ENCODE peak calls at places on chromosomes 6 and 20, in four cellular contexts. One of them, this sample, is unnamed.

GRCh38 chr6:24775520-24776058 is 852 bp downstream of the GMNN start:
- DNase-seq in psoas muscle: no peak
- DNase-seq in OCI-LY7: peak; percentile 37
- DNase-seq in heart right ventricle: no peak
- DNase-seq in this sample: no peak

GRCh38 chr20:34437330-34437986 is 74.4 kb downstream of the ITCH start:
- DNase-seq in OCI-LY7: no peak
- DNase-seq in psoas muscle: no peak
- DNase-seq in heart right ventricle: no peak
- DNase-seq in this sample: no peak

GRCh38 chr6:18153311-18153703 is 1.6 kb downstream of the TPMT start:
- DNase-seq in heart right ventricle: no peak
- DNase-seq in OCI-LY7: no peak
- DNase-seq in psoas muscle: no peak
- DNase-seq in this sample: no peak

GRCh38 chr6:33215761-33216649 is 7.7 kb downstream of the RING1 start:
- DNase-seq in heart right ventricle: no peak
- DNase-seq in psoas muscle: no peak
- DNase-seq in OCI-LY7: no peak
- DNase-seq in this sample: no peak

GRCh38 chr6:106787327-106788196 is 158.2 kb downstream of the QRSL1 start:
- DNase-seq in OCI-LY7: no peak
- DNase-seq in psoas muscle: no peak
- DNase-seq in heart right ventricle: no peak
- DNase-seq in this sample: no peak

GRCh38 chr6:152305672-152306071 is 331.5 kb downstream of the SYNE1 start:
- DNase-seq in heart right ventricle: no peak
- DNase-seq in OCI-LY7: no peak
- DNase-seq in psoas muscle: no peak
- DNase-seq in this sample: no peak

GRCh38 chr6:41720783-41721182 is 14.6 kb downstream of the TFEB start:
- DNase-seq in OCI-LY7: no peak
- DNase-seq in psoas muscle: no peak
- DNase-seq in heart right ventricle: no peak
- DNase-seq in this sample: peak; percentile 23

GRCh38 chr20:8790442-8791074 is 278.3 kb upstream of the PLCB4 start:
- DNase-seq in OCI-LY7: peak; percentile 41
- DNase-seq in heart right ventricle: no peak
- DNase-seq in psoas muscle: no peak
- DNase-seq in this sample: no peak

GRCh38 chr6:31541059-31541657 is 645 bp downstream of the DDX39B start:
- DNase-seq in heart right ventricle: no peak
- DNase-seq in psoas muscle: no peak
- DNase-seq in OCI-LY7: peak; percentile 83
- DNase-seq in this sample: no peak

GRCh38 chr6:6494677-6495076 is 93.8 kb upstream of the LY86 start:
- DNase-seq in OCI-LY7: peak; percentile 85
- DNase-seq in psoas muscle: peak; percentile 28
- DNase-seq in heart right ventricle: peak; percentile 56
- DNase-seq in this sample: peak; percentile 73

GRCh38 chr6:158737082-158737709 is 82.0 kb downstream of the EZR start:
- DNase-seq in OCI-LY7: no peak
- DNase-seq in psoas muscle: no peak
- DNase-seq in heart right ventricle: no peak
- DNase-seq in this sample: no peak

DNA sequence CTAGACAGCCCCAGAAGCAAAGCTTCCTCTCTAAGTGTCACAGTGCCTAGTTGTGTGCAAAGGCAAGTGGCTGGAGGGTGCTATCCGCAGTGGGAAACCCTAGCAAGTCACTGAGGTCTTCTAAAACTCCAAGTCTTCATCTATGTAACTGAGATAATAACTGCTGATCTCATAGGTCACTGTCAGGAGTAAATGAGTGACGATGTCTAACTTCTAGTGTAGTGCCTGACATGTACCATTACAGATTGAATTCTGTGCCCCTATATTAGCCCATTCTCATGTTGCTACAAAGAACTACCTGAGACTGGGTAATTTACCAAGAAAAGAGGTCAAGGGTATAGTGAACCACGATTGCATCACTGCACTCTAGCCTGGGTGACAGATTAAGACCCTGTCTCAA is 253.5 kb upstream of the JARID2 start:
- DNase-seq in OCI-LY7: no peak
- DNase-seq in psoas muscle: no peak
- DNase-seq in heart right ventricle: no peak
- DNase-seq in this sample: no peak
- H3K27ac ChIP-seq in OCI-LY7: no peak overlapping the region
- H3K27ac ChIP-seq in psoas muscle: no peak overlapping the region
- H3K27ac ChIP-seq in heart right ventricle: no peak overlapping the region
- H3K27ac ChIP-seq in this sample: no peak overlapping the region

DNA sequence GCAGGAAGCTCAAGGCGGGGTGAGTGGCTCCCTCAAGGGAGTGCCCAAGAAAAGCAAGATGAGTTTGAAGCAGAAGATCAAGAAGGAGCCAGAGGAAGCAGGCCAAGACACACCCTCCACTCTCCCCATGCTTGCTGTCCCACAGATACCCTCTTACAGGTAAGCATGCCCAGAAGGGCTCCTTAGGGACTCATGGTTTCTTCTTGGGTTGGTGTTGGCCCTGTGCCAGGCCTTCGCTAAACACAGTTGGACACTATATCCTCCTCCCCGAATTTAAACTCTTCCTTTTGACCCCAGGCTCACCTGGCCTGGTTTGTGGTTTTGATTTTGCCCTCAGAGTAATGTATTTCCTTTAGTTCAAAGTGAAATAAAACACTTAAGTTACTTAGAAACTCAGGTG is 5.1 kb downstream of the BRPF3 start:
- DNase-seq in OCI-LY7: peak; percentile 16
- DNase-seq in psoas muscle: no peak
- DNase-seq in heart right ventricle: no peak
- DNase-seq in this sample: no peak
- H3K4me3 ChIP-seq in OCI-LY7: no peak overlapping the region
- H3K4me3 ChIP-seq in psoas muscle: no peak overlapping the region
- H3K4me3 ChIP-seq in heart right ventricle: no peak overlapping the region
- H3K4me3 ChIP-seq in this sample: no peak overlapping the region

GRCh38 chr20:57709823-57710799 is at the start of gene PMEPA1:
- DNase-seq in OCI-LY7: peak; percentile 89
- DNase-seq in heart right ventricle: peak; percentile 95
- DNase-seq in psoas muscle: peak; percentile 96
- DNase-seq in this sample: peak; percentile 95
- H3K4me1 ChIP-seq in OCI-LY7: peaks cover 48% of the 10 kb centered on the region
- H3K4me1 ChIP-seq in heart right ventricle: peaks cover 43% of the 10 kb centered on the region
- H3K4me1 ChIP-seq in psoas muscle: peaks cover 62% of the 10 kb centered on the region
- H3K4me1 ChIP-seq in this sample: peaks cover 47% of the 10 kb centered on the region

DNA sequence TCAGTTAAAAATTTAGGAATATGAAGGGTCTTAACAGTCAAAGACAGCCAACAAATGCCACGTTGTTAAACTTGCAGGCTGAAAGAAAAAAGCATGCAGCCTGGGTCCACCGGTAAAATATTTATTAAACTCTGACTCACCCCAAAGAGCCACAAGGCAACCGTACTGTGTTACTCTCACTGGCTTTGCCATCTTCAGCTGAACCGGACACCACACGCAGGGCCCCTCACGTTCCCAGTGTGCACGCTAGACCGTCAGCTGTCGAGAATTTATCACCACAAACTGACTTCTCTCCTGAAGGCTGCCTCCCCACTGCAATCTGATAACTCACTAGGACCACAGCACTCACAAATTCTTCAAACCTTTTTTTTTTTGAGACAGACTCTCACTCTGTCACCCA is 30.7 kb downstream of the HUS1B start:
- DNase-seq in heart right ventricle: no peak
- DNase-seq in OCI-LY7: no peak
- DNase-seq in psoas muscle: peak; percentile 15
- DNase-seq in this sample: no peak
- H3K27ac ChIP-seq in heart right ventricle: no peak overlapping the region
- H3K27ac ChIP-seq in OCI-LY7: no peak overlapping the region
- H3K27ac ChIP-seq in psoas muscle: no peak overlapping the region
- H3K27ac ChIP-seq in this sample: no peak overlapping the region

DNA sequence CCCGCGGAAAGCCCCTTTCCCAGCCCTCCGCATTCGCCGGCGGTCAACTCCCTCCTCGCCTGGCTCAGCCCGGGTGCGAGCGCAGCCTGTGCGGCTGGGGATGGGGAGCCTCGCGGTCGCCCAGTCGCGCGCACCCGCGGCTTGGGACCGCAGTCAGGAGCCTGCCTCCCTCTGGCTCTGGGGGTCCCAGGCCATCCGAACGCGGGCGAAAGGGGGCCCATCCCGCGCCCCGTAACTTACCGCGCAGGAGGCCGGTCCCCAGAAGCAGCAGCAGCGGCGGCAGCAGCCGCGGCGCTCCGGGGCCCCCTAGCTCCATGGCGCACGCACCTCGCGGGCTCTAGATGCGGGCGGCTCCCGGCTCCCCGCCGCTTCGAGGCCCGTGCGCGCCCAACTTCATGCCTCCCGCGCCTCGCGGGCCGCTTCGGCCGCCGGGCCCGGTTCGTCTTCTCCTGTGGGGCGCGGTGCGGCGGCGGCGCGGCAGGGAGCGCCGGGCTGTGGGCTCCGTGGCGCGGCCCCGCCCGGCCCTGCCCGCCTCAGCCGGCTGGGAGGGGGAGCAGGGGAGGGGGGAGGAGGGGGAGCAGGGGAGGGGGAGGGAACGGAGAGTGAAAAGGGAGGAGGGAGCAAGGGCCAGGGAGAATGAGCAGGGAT is at the start of gene CHRNA4:
- DNase-seq in psoas muscle: no peak
- DNase-seq in OCI-LY7: no peak
- DNase-seq in heart right ventricle: peak; percentile 4
- DNase-seq in this sample: no peak
- H3K4me3 ChIP-seq in psoas muscle: no peak within 1 kb of the TSS
- H3K4me3 ChIP-seq in OCI-LY7: no peak within 1 kb of the TSS
- H3K4me3 ChIP-seq in heart right ventricle: peak within 1 kb of the TSS; percentile 16
- H3K4me3 ChIP-seq in this sample: peak within 1 kb of the TSS; percentile 14

GRCh38 chr6:137685798-137686197 is 181.3 kb upstream of the TNFAIP3 start:
- DNase-seq in heart right ventricle: no peak
- DNase-seq in psoas muscle: no peak
- DNase-seq in OCI-LY7: no peak
- DNase-seq in this sample: no peak

GRCh38 chr6:137688230-137688971 is 178.7 kb upstream of the TNFAIP3 start:
- DNase-seq in OCI-LY7: no peak
- DNase-seq in psoas muscle: no peak
- DNase-seq in heart right ventricle: no peak
- DNase-seq in this sample: no peak

GRCh38 chr6:137680678-137681346 is 186.2 kb upstream of the TNFAIP3 start:
- DNase-seq in OCI-LY7: no peak
- DNase-seq in heart right ventricle: no peak
- DNase-seq in psoas muscle: no peak
- DNase-seq in this sample: no peak

GRCh38 chr6:137681445-137682009 is 185.5 kb upstream of the TNFAIP3 start:
- DNase-seq in OCI-LY7: no peak
- DNase-seq in heart right ventricle: no peak
- DNase-seq in psoas muscle: no peak
- DNase-seq in this sample: no peak

GRCh38 chr6:137683886-137684285 is 183.2 kb upstream of the TNFAIP3 start:
- DNase-seq in psoas muscle: no peak
- DNase-seq in heart right ventricle: no peak
- DNase-seq in OCI-LY7: no peak
- DNase-seq in this sample: no peak
- H3K4me1 ChIP-seq in psoas muscle: no peaks in the 10 kb centered on the region
- H3K4me1 ChIP-seq in heart right ventricle: peaks cover 24% of the 10 kb centered on the region
- H3K4me1 ChIP-seq in OCI-LY7: peaks cover 6% of the 10 kb centered on the region
- H3K4me1 ChIP-seq in this sample: no peaks in the 10 kb centered on the region

GRCh38 chr6:165986647-165987482 is 180.8 kb downstream of the TBXT start:
- DNase-seq in psoas muscle: no peak
- DNase-seq in heart right ventricle: no peak
- DNase-seq in OCI-LY7: no peak
- DNase-seq in this sample: no peak

GRCh38 chr6:165984743-165985142 is 182.9 kb downstream of the TBXT start:
- DNase-seq in psoas muscle: no peak
- DNase-seq in heart right ventricle: no peak
- DNase-seq in OCI-LY7: no peak
- DNase-seq in this sample: no peak

GRCh38 chr6:165985281-165985925 is 182.2 kb downstream of the TBXT start:
- DNase-seq in heart right ventricle: no peak
- DNase-seq in OCI-LY7: no peak
- DNase-seq in psoas muscle: no peak
- DNase-seq in this sample: no peak

GRCh38 chr6:165987483-165988305 is 180.0 kb downstream of the TBXT start:
- DNase-seq in OCI-LY7: no peak
- DNase-seq in heart right ventricle: peak; percentile 84
- DNase-seq in psoas muscle: peak; percentile 78
- DNase-seq in this sample: no peak

GRCh38 chr6:165985926-165986646 is 181.6 kb downstream of the TBXT start:
- DNase-seq in heart right ventricle: no peak
- DNase-seq in psoas muscle: no peak
- DNase-seq in OCI-LY7: no peak
- DNase-seq in this sample: no peak
- H3K27ac ChIP-seq in heart right ventricle: no peak overlapping the region
- H3K27ac ChIP-seq in psoas muscle: no peak overlapping the region
- H3K27ac ChIP-seq in OCI-LY7: no peak overlapping the region
- H3K27ac ChIP-seq in this sample: no peak overlapping the region

GRCh38 chr20:24949756-24950127 is 673 bp downstream of the CST7 start:
- DNase-seq in heart right ventricle: no peak
- DNase-seq in psoas muscle: no peak
- DNase-seq in OCI-LY7: no peak
- DNase-seq in this sample: no peak
- H3K4me3 ChIP-seq in heart right ventricle: no peak overlapping the region
- H3K4me3 ChIP-seq in psoas muscle: no peak overlapping the region
- H3K4me3 ChIP-seq in OCI-LY7: no peak overlapping the region
- H3K4me3 ChIP-seq in this sample: peak overlapping the region; percentile 39